ENCODE peak calls at places on chromosomes 6 and 20, in five cellular contexts. H is fibroblast of lung, U is OCI-LY7, I is H9, L is IMR-90. S is an unnamed sample.

GRCh38 chr6:74280130-74280692 is 584.2 kb downstream of the CD109 start:
- DNase-seq in I (no peak), H (no peak), U (no peak), L (no peak), S (peak; percentile 11)

GRCh38 chr6:69973138-69973537 is 106.8 kb downstream of the COL19A1 start:
- DNase-seq in I (no peak), H (no peak), L (no peak), U (no peak), S (no peak)

GRCh38 chr20:50762435-50763201 is 31.2 kb downstream of the PARD6B start:
- DNase-seq in H (peak; percentile 78), I (no peak), U (no peak), L (peak; percentile 76), S (peak; percentile 74)

GRCh38 chr20:731891-732560 is 36.3 kb downstream of the SLC52A3 start:
- DNase-seq in U (no peak), H (no peak), I (no peak), L (no peak), S (no peak)

GRCh38 chr20:3551681-3552434 is 81.0 kb downstream of the ATRN start:
- DNase-seq in L (peak; percentile 12), I (no peak), U (no peak), H (no peak), S (no peak)

GRCh38 chr20:10280016-10280908 is 61.6 kb downstream of the SNAP25 start:
- DNase-seq in H (no peak), L (peak; percentile 11), I (no peak), U (no peak), S (no peak)

GRCh38 chr20:38680492-38681118 is 43.7 kb upstream of the SLC32A1 start:
- DNase-seq in L (peak; percentile 28), I (peak; percentile 74), U (peak; percentile 36), H (peak; percentile 33), S (peak; percentile 60)

GRCh38 chr20:35000311-35000921 is 44.7 kb downstream of the MYH7B start:
- DNase-seq in L (no peak), I (no peak), H (no peak), U (peak; percentile 82), S (no peak)

GRCh38 chr6:95742895-95743294 is 165.6 kb downstream of the MANEA start:
- DNase-seq in L (no peak), I (no peak), U (no peak), H (no peak), S (no peak)

GRCh38 chr6:31702819-31703716 is at the start of gene ABHD16A:
- DNase-seq in I (peak; percentile 99), U (peak; percentile 99), L (peak; percentile 98), H (peak; percentile 99), S (peak; percentile 98)

GRCh38 chr6:54192993-54193392 is 81.8 kb downstream of the MLIP start:
- DNase-seq in H (peak; percentile 29), I (no peak), U (no peak), L (no peak), S (no peak)
- H2AFZ ChIP-seq in H (peak overlapping the region; percentile 68), I (no peak overlapping the region), U (no peak overlapping the region), L (no peak overlapping the region), S (peak overlapping the region; percentile 11)

GRCh38 chr6:26184492-26184891 is 97.3 kb downstream of the HFE start:
- DNase-seq in I (no peak), H (no peak), U (no peak), L (no peak), S (no peak)
- H2AFZ ChIP-seq in I (no peak overlapping the region), H (no peak overlapping the region), U (no peak overlapping the region), L (no peak overlapping the region), S (no peak overlapping the region)

GRCh38 chr6:72149715-72150114 is 263.4 kb downstream of the RIMS1 start:
- DNase-seq in L (no peak), I (no peak), U (no peak), H (no peak), S (no peak)

DNA sequence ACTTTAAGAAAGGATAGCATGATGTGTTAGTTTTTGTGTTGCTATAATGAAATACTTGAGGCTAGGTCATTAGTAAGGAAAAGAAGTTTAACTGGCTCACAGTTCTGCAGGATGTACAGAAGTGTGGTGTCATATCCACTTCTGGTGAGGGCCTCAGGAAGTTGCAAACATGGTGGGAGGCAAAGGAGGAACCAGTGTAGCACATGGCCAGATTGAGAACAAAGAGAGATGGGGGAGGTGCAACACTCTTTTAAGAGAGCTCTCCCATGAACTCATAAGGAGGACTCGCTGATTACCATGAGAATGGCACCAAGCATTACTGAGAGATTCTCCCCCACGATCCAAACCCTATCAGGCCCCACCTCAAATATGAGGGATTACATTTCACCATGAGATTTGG is 265.4 kb downstream of the RIMS1 start:
- DNase-seq in L (no peak), I (no peak), U (no peak), H (no peak), S (no peak)
- H2AFZ ChIP-seq in L (no peak overlapping the region), I (no peak overlapping the region), U (no peak overlapping the region), H (no peak overlapping the region), S (no peak overlapping the region)

GRCh38 chr20:57564951-57565642 is 4.2 kb downstream of the PCK1 start:
- DNase-seq in L (no peak), I (no peak), H (no peak), U (no peak), S (no peak)
- H2AFZ ChIP-seq in L (no peak overlapping the region), I (no peak overlapping the region), H (no peak overlapping the region), U (no peak overlapping the region), S (no peak overlapping the region)

GRCh38 chr6:116895935-116896334 is 18.9 kb downstream of the RFX6 start:
- DNase-seq in L (no peak), U (no peak), H (no peak), I (no peak), S (no peak)
- H2AFZ ChIP-seq in L (no peak overlapping the region), U (no peak overlapping the region), H (no peak overlapping the region), I (no peak overlapping the region), S (no peak overlapping the region)

DNA sequence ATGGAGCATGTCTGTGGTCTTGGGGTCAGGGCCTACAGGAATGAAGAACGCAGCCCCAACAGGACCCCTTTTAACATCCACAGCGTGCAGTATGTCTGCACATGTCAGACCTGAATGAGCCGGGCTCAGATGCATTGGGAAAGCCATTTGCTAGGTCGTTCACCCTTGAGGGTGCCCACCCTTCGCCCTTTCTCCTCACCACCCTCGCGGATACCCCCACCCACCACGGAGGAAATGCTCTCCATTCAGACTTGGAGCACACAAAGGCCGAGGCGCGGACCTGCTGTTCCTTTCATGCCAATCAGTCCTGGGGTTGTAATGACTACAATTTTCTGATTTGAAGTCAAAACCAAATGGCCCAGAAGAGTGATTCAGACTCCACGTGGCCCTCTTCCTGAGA is 62.7 kb downstream of the EDN3 start:
- DNase-seq in L (no peak), U (no peak), H (no peak), I (no peak), S (no peak)
- H2AFZ ChIP-seq in L (no peak overlapping the region), U (no peak overlapping the region), H (no peak overlapping the region), I (no peak overlapping the region), S (no peak overlapping the region)

GRCh38 chr6:127517698-127518097 is 1.4 kb downstream of the MTCL3 start:
- DNase-seq in L (no peak), I (no peak), U (no peak), H (no peak), S (no peak)

GRCh38 chr6:127516676-127517273 is 2.4 kb downstream of the MTCL3 start:
- DNase-seq in L (peak; percentile 57), H (peak; percentile 61), U (peak; percentile 50), I (peak; percentile 74), S (peak; percentile 56)

GRCh38 chr6:127514396-127515227 is 4.5 kb downstream of the MTCL3 start:
- DNase-seq in I (peak; percentile 74), U (no peak), L (peak; percentile 48), H (peak; percentile 39), S (no peak)

GRCh38 chr6:127515234-127515793 is 3.8 kb downstream of the MTCL3 start:
- DNase-seq in U (peak; percentile 34), I (peak; percentile 82), H (peak; percentile 28), L (no peak), S (no peak)

DNA sequence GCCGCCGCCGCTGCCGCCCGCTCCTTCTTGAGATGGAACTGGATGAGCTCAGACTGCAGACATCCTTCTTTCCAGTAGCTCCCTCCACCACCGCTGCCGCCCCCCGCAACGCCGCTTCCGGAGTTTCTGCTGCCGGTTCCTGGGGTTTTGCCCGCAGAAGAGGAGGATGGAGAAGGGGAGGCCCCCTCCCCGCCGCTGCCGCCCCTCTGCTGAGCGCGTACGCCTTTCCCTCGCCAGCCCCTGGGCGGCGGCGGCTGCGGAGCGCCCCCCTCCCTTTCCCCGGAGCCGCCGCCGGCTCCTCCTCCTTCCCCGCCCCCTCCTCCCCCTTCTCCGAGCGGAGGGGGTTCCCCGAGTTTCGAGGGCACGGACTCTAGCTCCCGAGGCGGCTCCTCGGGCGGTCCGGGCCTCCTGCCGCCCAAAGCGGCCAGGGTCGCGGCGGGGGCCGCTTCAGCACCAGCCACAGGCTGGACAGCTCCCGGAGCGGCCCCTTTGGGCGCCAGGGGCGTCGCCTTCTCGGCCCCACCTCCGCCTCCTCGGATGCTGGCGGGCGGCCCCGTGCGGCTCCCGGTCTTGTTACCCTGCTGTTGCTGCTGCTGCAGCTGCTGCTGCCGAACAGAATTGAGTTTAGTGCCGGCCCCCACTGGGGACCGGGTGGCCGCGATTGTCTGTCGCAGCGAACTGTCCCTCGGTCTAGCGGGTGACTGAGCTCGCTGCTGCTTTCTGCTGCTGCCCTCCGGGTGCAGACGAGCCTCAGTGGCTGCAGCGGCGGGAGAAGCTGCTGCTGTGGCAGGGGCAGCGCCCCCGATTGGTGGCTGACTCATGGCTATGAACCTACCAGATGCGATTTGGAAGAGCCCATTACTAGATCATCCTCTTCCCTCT is 3.1 kb downstream of the MTCL3 start:
- DNase-seq in U (peak; percentile 66), I (peak; percentile 85), L (peak; percentile 55), H (peak; percentile 72), S (peak; percentile 32)
- H2AFZ ChIP-seq in U (peak overlapping the region; percentile 17), I (no peak overlapping the region), L (peak overlapping the region; percentile 96), H (peak overlapping the region; percentile 85), S (peak overlapping the region; percentile 61)

S was measured in PC-3.